ENCODE peak calls at places on chromosome 6, in six cellular contexts. W, J, K, M, T and C are unnamed samples.

GRCh38 chr6:142225552-142225951 is 76.3 kb upstream of the ADGRG6 start:
- ATAC-seq in W (no peak), J (no peak), K (no peak), M (no peak), T (no peak), C (peak; percentile 48)

GRCh38 chr6:69732640-69733039 is 64.2 kb downstream of the LMBRD1 start:
- ATAC-seq in W (peak; percentile 74), J (no peak), K (no peak), M (no peak), T (no peak), C (no peak)

GRCh38 chr6:147559016-147559415 is 50.5 kb downstream of the SAMD5 start:
- ATAC-seq in W (no peak), J (no peak), K (no peak), M (no peak), T (no peak), C (no peak)

GRCh38 chr6:151858294-151858693 is 50.8 kb downstream of the ESR1 start:
- ATAC-seq in W (no peak), J (no peak), K (no peak), M (no peak), T (no peak), C (no peak)

GRCh38 chr6:69294862-69295261 is 501.9 kb downstream of the LMBRD1 start:
- ATAC-seq in W (no peak), J (no peak), K (no peak), M (no peak), T (no peak), C (no peak)

GRCh38 chr6:111462770-111463391 is 20.1 kb downstream of the REV3L start:
- ATAC-seq in W (no peak), J (no peak), K (peak; percentile 68), M (no peak), T (peak; percentile 90), C (peak; percentile 60)

GRCh38 chr6:57262901-57263694 is 41.0 kb upstream of the RAB23 start:
- ATAC-seq in W (no peak), J (peak; percentile 61), K (peak; percentile 20), M (peak; percentile 49), T (peak; percentile 49), C (no peak)

GRCh38 chr6:146851837-146852236 is 253.1 kb downstream of the ADGB start:
- ATAC-seq in W (no peak), J (peak; percentile 83), K (no peak), M (no peak), T (no peak), C (no peak)

GRCh38 chr6:116528800-116529199 is 16.7 kb downstream of the TRAPPC3L start:
- ATAC-seq in W (no peak), J (no peak), K (no peak), M (no peak), T (no peak), C (no peak)

GRCh38 chr6:159062965-159063364 is 18.2 kb upstream of the TAGAP start:
- ATAC-seq in W (peak; percentile 57), J (peak; percentile 1), K (peak; percentile 15), M (no peak), T (peak; percentile 45), C (no peak)

GRCh38 chr6:138485005-138485545 is 14.2 kb downstream of the NHSL1 start:
- ATAC-seq in W (no peak), J (no peak), K (peak; percentile 27), M (no peak), T (no peak), C (no peak)

GRCh38 chr6:148700047-148700712 is 46.6 kb upstream of the UST start:
- ATAC-seq in W (no peak), J (no peak), K (no peak), M (no peak), T (no peak), C (no peak)

GRCh38 chr6:79605061-79605460 is 26.1 kb upstream of the SH3BGRL2 start:
- ATAC-seq in W (no peak), J (no peak), K (no peak), M (no peak), T (no peak), C (peak; percentile 56)

GRCh38 chr6:20236899-20237600 is 24.8 kb upstream of the MBOAT1 start:
- ATAC-seq in W (no peak), J (no peak), K (no peak), M (no peak), T (no peak), C (peak; percentile 93)

GRCh38 chr6:157614026-157614484 is 209.0 kb upstream of the SNX9 start:
- ATAC-seq in W (peak; percentile 69), J (no peak), K (peak; percentile 45), M (no peak), T (peak; percentile 10), C (peak; percentile 4)

GRCh38 chr6:111030008-111031006 is 48.5 kb downstream of the RPF2 start:
- ATAC-seq in W (no peak), J (no peak), K (peak; percentile 93), M (peak; percentile 61), T (peak; percentile 80), C (no peak)

GRCh38 chr6:151658091-151658490 is 149.4 kb upstream of the ESR1 start:
- ATAC-seq in W (no peak), J (no peak), K (no peak), M (no peak), T (no peak), C (no peak)

GRCh38 chr6:61842005-61842404 is 444.0 kb downstream of the KHDRBS2 start:
- ATAC-seq in W (no peak), J (no peak), K (no peak), M (no peak), T (no peak), C (no peak)

GRCh38 chr6:24332306-24332705 is 25.6 kb downstream of the DCDC2 start:
- ATAC-seq in W (no peak), J (no peak), K (no peak), M (no peak), T (no peak), C (no peak)

GRCh38 chr6:16421462-16421960 is 183.1 kb downstream of the GMPR start:
- ATAC-seq in W (no peak), J (no peak), K (no peak), M (no peak), T (peak; percentile 16), C (no peak)

GRCh38 chr6:111992851-111993250 is 61.1 kb upstream of the CCN6 start:
- ATAC-seq in W (no peak), J (peak; percentile 76), K (no peak), M (no peak), T (no peak), C (no peak)

GRCh38 chr6:26358511-26358981 is 6.5 kb upstream of the BTN3A2 start:
- ATAC-seq in W (peak; percentile 77), J (no peak), K (no peak), M (no peak), T (no peak), C (no peak)

GRCh38 chr6:43737272-43738081 is 32.5 kb upstream of the VEGFA start:
- ATAC-seq in W (no peak), J (no peak), K (peak; percentile 91), M (peak; percentile 31), T (peak; percentile 37), C (no peak)

GRCh38 chr6:15483060-15483459 is 179.8 kb downstream of the DTNBP1 start:
- ATAC-seq in W (no peak), J (no peak), K (no peak), M (no peak), T (no peak), C (no peak)

GRCh38 chr6:117425431-117426153 is at the start of gene ROS1:
- ATAC-seq in W (no peak), J (no peak), K (no peak), M (no peak), T (peak; percentile 89), C (no peak)

GRCh38 chr6:139003751-139004150 is 15.7 kb upstream of the REPS1 start:
- ATAC-seq in W (no peak), J (no peak), K (no peak), M (no peak), T (no peak), C (no peak)

GRCh38 chr6:81451787-81452186 is 300.7 kb downstream of the TENT5A start:
- ATAC-seq in W (no peak), J (peak; percentile 90), K (peak; percentile 30), M (no peak), T (peak; percentile 38), C (peak; percentile 50)

GRCh38 chr6:133502451-133503259 is 261.5 kb downstream of the EYA4 start:
- ATAC-seq in W (no peak), J (no peak), K (peak; percentile 76), M (peak; percentile 85), T (no peak), C (no peak)

GRCh38 chr6:1088441-1089001 is 223.4 kb upstream of the FOXQ1 start:
- ATAC-seq in W (no peak), J (no peak), K (no peak), M (no peak), T (no peak), C (peak; percentile 68)

GRCh38 chr6:46059608-46060007 is 43.9 kb upstream of the CLIC5 start:
- ATAC-seq in W (no peak), J (no peak), K (peak; percentile 67), M (no peak), T (peak; percentile 60), C (no peak)

GRCh38 chr6:54391577-54391976 is 83.3 kb downstream of the TINAG start:
- ATAC-seq in W (no peak), J (no peak), K (no peak), M (no peak), T (no peak), C (no peak)

GRCh38 chr6:43768983-43769525 is 957 bp upstream of the VEGFA start:
- ATAC-seq in W (no peak), J (no peak), K (peak; percentile 5), M (no peak), T (no peak), C (no peak)

GRCh38 chr6:162684033-162684432 is 43.5 kb downstream of the PRKN start:
- ATAC-seq in W (no peak), J (no peak), K (no peak), M (no peak), T (no peak), C (no peak)

GRCh38 chr6:45001663-45002062 is 326.5 kb upstream of the RUNX2 start:
- ATAC-seq in W (no peak), J (peak; percentile 100), K (no peak), M (no peak), T (no peak), C (no peak)

GRCh38 chr6:112433457-112433856 is 86.3 kb downstream of the RFPL4B start:
- ATAC-seq in W (no peak), J (no peak), K (no peak), M (no peak), T (no peak), C (no peak)

GRCh38 chr6:115842338-115842737 is 218.4 kb downstream of the FRK start:
- ATAC-seq in W (no peak), J (no peak), K (no peak), M (no peak), T (no peak), C (no peak)